ENCODE peak calls at places on chromosomes 7 and 10, in ten cellular contexts. K is mesenchymal stem cell; Z is sigmoid colon; D is stomach; S is neuronal stem cell; F is IMR-90; C is OCI-LY7; R is endodermal cell; O is naive thymus-derived CD4-positive, alpha-beta T cell; W is HepG2. L is an unnamed sample.

GRCh38 chr7:159091041-159091440 is 53.6 kb downstream of the VIPR2 start:
- DNase-seq in F (no peak), O (peak; percentile 7), K (no peak), Z (peak; percentile 44), C (no peak), R (peak; percentile 24), W (no peak), D (peak; percentile 1), S (no peak), L (no peak)

GRCh38 chr10:13001041-13001886 is at the start of gene CCDC3:
- DNase-seq in C (no peak), Z (no peak), O (peak; percentile 22), R (peak; percentile 87), S (peak; percentile 14), K (peak; percentile 30), W (no peak), D (no peak), F (no peak), L (no peak)

GRCh38 chr10:61271127-61271780 is 181.9 kb downstream of the TMEM26 start:
- DNase-seq in R (no peak), S (no peak), Z (no peak), O (no peak), C (no peak), K (peak; percentile 68), F (peak; percentile 84), D (no peak), W (peak; percentile 15), L (no peak)

GRCh38 chr7:108239501-108240225 is 109.5 kb upstream of the LAMB4 start:
- DNase-seq in C (no peak), R (no peak), Z (no peak), F (no peak), S (no peak), W (no peak), D (no peak), K (no peak), O (no peak), L (no peak)

GRCh38 chr10:33334839-33335549 is 527 bp upstream of the NRP1 start:
- DNase-seq in S (peak; percentile 76), Z (peak; percentile 90), O (peak; percentile 50), R (peak; percentile 89), C (no peak), F (peak; percentile 87), D (peak; percentile 57), W (peak; percentile 36), K (peak; percentile 91), L (no peak)

GRCh38 chr10:103079100-103079499 is 114.0 kb downstream of the NT5C2 start:
- DNase-seq in D (no peak), K (no peak), O (no peak), Z (no peak), R (no peak), F (no peak), W (no peak), C (no peak), S (no peak), L (no peak)

GRCh38 chr10:121088524-121088923 is 237.4 kb downstream of the WDR11 start:
- DNase-seq in D (no peak), C (no peak), O (no peak), K (peak; percentile 54), Z (no peak), W (no peak), R (peak; percentile 86), S (no peak), F (no peak), L (no peak)

GRCh38 chr7:125061776-125062397 is 132.3 kb upstream of the POT1 start:
- DNase-seq in S (no peak), D (no peak), R (no peak), K (peak; percentile 71), F (peak; percentile 41), Z (no peak), C (no peak), W (no peak), O (no peak), L (no peak)

GRCh38 chr7:150831851-150832250 is 20.5 kb upstream of the AOC1 start:
- DNase-seq in R (no peak), Z (no peak), F (no peak), S (no peak), D (no peak), O (no peak), C (no peak), K (no peak), W (no peak), L (no peak)

DNA sequence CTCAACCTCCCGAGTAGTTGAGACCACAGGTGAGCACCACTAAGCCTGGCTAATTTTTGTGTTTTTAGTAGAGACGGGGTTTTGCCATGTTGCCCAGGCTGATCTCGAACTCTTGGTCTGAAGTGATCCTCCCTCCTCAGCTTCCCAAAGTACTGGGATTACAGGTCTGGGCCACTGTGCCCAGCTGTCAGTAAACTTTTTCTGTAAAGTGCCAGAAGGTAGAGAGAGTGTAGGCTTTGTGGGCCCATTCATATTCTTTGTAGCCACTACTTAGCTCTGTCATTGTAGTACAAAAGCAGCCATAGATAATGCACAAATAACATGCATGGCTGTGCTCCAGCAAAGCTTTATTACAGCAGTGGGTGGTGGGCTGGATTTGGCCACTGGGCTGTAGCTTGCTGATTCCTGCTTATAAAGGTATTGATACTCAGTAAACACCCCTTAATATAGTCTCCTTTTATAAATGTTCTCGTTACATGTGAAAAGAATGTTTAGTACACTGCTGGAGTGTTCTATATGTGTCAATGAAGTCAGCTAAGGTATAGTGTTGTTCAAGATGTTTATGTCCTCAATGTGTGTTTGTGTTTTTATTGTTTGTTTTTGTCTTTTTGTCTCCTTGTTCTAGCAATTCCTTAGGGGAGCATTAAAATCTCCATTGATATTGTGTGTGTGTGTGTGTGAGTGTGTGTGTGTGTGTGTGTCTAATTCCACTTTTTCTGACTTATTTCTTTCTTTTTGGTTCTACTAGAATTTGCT is 644.7 kb upstream of the DPP6 start:
- DNase-seq in S (no peak), F (no peak), D (no peak), O (no peak), C (no peak), Z (no peak), W (no peak), R (no peak), K (no peak), L (no peak)
- H3K9me3 ChIP-seq in S (no peaks in the 10 kb centered on the region), F (peaks cover 34% of the 10 kb centered on the region), D (no peaks in the 10 kb centered on the region), O (no peaks in the 10 kb centered on the region), C (no peaks in the 10 kb centered on the region), Z (peaks cover 7% of the 10 kb centered on the region), W (no peaks in the 10 kb centered on the region), R (peaks cover 63% of the 10 kb centered on the region), K (peaks cover 23% of the 10 kb centered on the region), L (no peaks in the 10 kb centered on the region)

GRCh38 chr7:54331311-54331710 is 210.9 kb upstream of the VSTM2A start:
- DNase-seq in R (no peak), K (no peak), Z (no peak), W (no peak), O (no peak), D (no peak), C (no peak), F (no peak), S (no peak), L (no peak)
- H3K9me3 ChIP-seq in R (no peaks in the 10 kb centered on the region), K (no peaks in the 10 kb centered on the region), Z (no peaks in the 10 kb centered on the region), W (peaks cover 72% of the 10 kb centered on the region), O (no peaks in the 10 kb centered on the region), D (no peaks in the 10 kb centered on the region), C (no peaks in the 10 kb centered on the region), F (peaks cover 4% of the 10 kb centered on the region), S (no peaks in the 10 kb centered on the region), L (no peaks in the 10 kb centered on the region)

GRCh38 chr7:9148687-9149086 is 715.3 kb downstream of the NXPH1 start:
- DNase-seq in F (no peak), Z (no peak), D (no peak), W (no peak), C (no peak), K (no peak), R (no peak), S (no peak), O (no peak), L (no peak)

GRCh38 chr7:9149499-9150082 is 716.2 kb downstream of the NXPH1 start:
- DNase-seq in O (no peak), W (no peak), D (no peak), F (no peak), Z (no peak), C (no peak), S (no peak), R (no peak), K (no peak), L (no peak)
- H3K9me3 ChIP-seq in O (no peaks in the 10 kb centered on the region), W (peaks cover 73% of the 10 kb centered on the region), D (no peaks in the 10 kb centered on the region), F (no peaks in the 10 kb centered on the region), Z (peaks cover 3% of the 10 kb centered on the region), C (no peaks in the 10 kb centered on the region), S (no peaks in the 10 kb centered on the region), R (no peaks in the 10 kb centered on the region), K (peaks cover 23% of the 10 kb centered on the region), L (no peaks in the 10 kb centered on the region)

GRCh38 chr10:37736120-37736519 is 121.3 kb downstream of the ZNF248 start:
- DNase-seq in Z (no peak), W (no peak), K (no peak), C (no peak), R (no peak), D (no peak), F (no peak), O (no peak), S (no peak), L (no peak)

GRCh38 chr10:37732685-37733084 is 124.7 kb downstream of the ZNF248 start:
- DNase-seq in C (no peak), S (no peak), D (no peak), W (peak; percentile 21), Z (no peak), R (no peak), O (no peak), K (no peak), F (peak; percentile 1), L (no peak)

GRCh38 chr10:37737336-37737735 is 120.1 kb downstream of the ZNF248 start:
- DNase-seq in O (no peak), K (no peak), W (no peak), C (no peak), D (no peak), R (no peak), F (no peak), Z (no peak), S (no peak), L (no peak)

GRCh38 chr10:37733822-37734221 is 123.6 kb downstream of the ZNF248 start:
- DNase-seq in W (no peak), C (no peak), F (no peak), S (no peak), O (no peak), Z (no peak), D (no peak), R (no peak), K (no peak), L (no peak)

GRCh38 chr10:37734971-37735370 is 122.4 kb downstream of the ZNF248 start:
- DNase-seq in K (no peak), S (no peak), D (no peak), C (no peak), F (peak; percentile 12), Z (no peak), W (peak; percentile 72), O (no peak), R (no peak), L (no peak)
- H3K9me3 ChIP-seq in K (no peaks in the 10 kb centered on the region), S (no peaks in the 10 kb centered on the region), D (peaks cover 2% of the 10 kb centered on the region), C (no peaks in the 10 kb centered on the region), F (peaks cover 15% of the 10 kb centered on the region), Z (peaks cover 5% of the 10 kb centered on the region), W (no peaks in the 10 kb centered on the region), O (no peaks in the 10 kb centered on the region), R (peaks cover 59% of the 10 kb centered on the region), L (no peaks in the 10 kb centered on the region)

GRCh38 chr7:128132426-128133069 is 101.3 kb upstream of the LRRC4 start:
- DNase-seq in R (no peak), Z (no peak), C (no peak), O (no peak), D (no peak), W (no peak), F (no peak), S (no peak), K (no peak), L (no peak)
- H3K9me3 ChIP-seq in R (no peaks in the 10 kb centered on the region), Z (no peaks in the 10 kb centered on the region), C (no peaks in the 10 kb centered on the region), O (no peaks in the 10 kb centered on the region), D (no peaks in the 10 kb centered on the region), W (no peaks in the 10 kb centered on the region), F (peaks cover 2% of the 10 kb centered on the region), S (no peaks in the 10 kb centered on the region), K (peaks cover 4% of the 10 kb centered on the region), L (no peaks in the 10 kb centered on the region)